ENCODE peak calls at places on chromosomes 3 and 15, in six cellular contexts. One of them, this sample, is unnamed.

GRCh38 chr3:115251509-115251908 is 104.4 kb upstream of the ZBTB20 start:
- DNase-seq in AG09319: no peak
- DNase-seq in mucosa of descending colon: no peak
- DNase-seq in A549: no peak
- DNase-seq in omental fat pad: no peak
- DNase-seq in tibial artery: no peak
- DNase-seq in this sample: no peak

GRCh38 chr15:68436680-68437079 is 4.7 kb upstream of the ITGA11 start:
- DNase-seq in AG09319: no peak
- DNase-seq in mucosa of descending colon: no peak
- DNase-seq in A549: no peak
- DNase-seq in omental fat pad: no peak
- DNase-seq in tibial artery: peak; percentile 19
- DNase-seq in this sample: no peak

GRCh38 chr3:10317311-10317960 is 3.5 kb downstream of the SEC13 start:
- DNase-seq in AG09319: no peak
- DNase-seq in mucosa of descending colon: no peak
- DNase-seq in A549: no peak
- DNase-seq in omental fat pad: peak; percentile 18
- DNase-seq in tibial artery: no peak
- DNase-seq in this sample: no peak

GRCh38 chr15:41332788-41333527 is at the start of gene NUSAP1:
- DNase-seq in AG09319: no peak
- DNase-seq in mucosa of descending colon: no peak
- DNase-seq in A549: peak; percentile 42
- DNase-seq in omental fat pad: no peak
- DNase-seq in tibial artery: peak; percentile 67
- DNase-seq in this sample: no peak

GRCh38 chr3:112653881-112654300 is 12.9 kb upstream of the CCDC80 start:
- DNase-seq in AG09319: no peak
- DNase-seq in mucosa of descending colon: no peak
- DNase-seq in A549: peak; percentile 77
- DNase-seq in omental fat pad: no peak
- DNase-seq in tibial artery: no peak
- DNase-seq in this sample: no peak

GRCh38 chr3:160665784-160666526 is 11.0 kb upstream of the ARL14 start:
- DNase-seq in AG09319: peak; percentile 56
- DNase-seq in mucosa of descending colon: no peak
- DNase-seq in A549: no peak
- DNase-seq in omental fat pad: no peak
- DNase-seq in tibial artery: no peak
- DNase-seq in this sample: no peak

GRCh38 chr3:38805765-38806386 is 10.1 kb downstream of the SCN10A start:
- DNase-seq in AG09319: peak; percentile 28
- DNase-seq in mucosa of descending colon: peak; percentile 39
- DNase-seq in A549: peak; percentile 18
- DNase-seq in omental fat pad: no peak
- DNase-seq in tibial artery: no peak
- DNase-seq in this sample: no peak

GRCh38 chr3:73056365-73057150 is 4.9 kb upstream of the EBLN2 start:
- DNase-seq in AG09319: peak; percentile 23
- DNase-seq in mucosa of descending colon: no peak
- DNase-seq in A549: peak; percentile 12
- DNase-seq in omental fat pad: no peak
- DNase-seq in tibial artery: no peak
- DNase-seq in this sample: no peak

GRCh38 chr15:47422901-47423300 is 294.4 kb upstream of the SEMA6D start:
- DNase-seq in AG09319: no peak
- DNase-seq in mucosa of descending colon: no peak
- DNase-seq in A549: no peak
- DNase-seq in omental fat pad: no peak
- DNase-seq in tibial artery: no peak
- DNase-seq in this sample: no peak

GRCh38 chr15:98676586-98677270 is 28.4 kb downstream of the IGF1R start:
- DNase-seq in AG09319: no peak
- DNase-seq in mucosa of descending colon: no peak
- DNase-seq in A549: no peak
- DNase-seq in omental fat pad: no peak
- DNase-seq in tibial artery: no peak
- DNase-seq in this sample: no peak

GRCh38 chr3:175269394-175269793 is 410.3 kb downstream of the NAALADL2 start:
- DNase-seq in AG09319: no peak
- DNase-seq in mucosa of descending colon: no peak
- DNase-seq in A549: no peak
- DNase-seq in omental fat pad: no peak
- DNase-seq in tibial artery: no peak
- DNase-seq in this sample: no peak

GRCh38 chr3:172595648-172596393 is 72.6 kb upstream of the TNFSF10 start:
- DNase-seq in AG09319: no peak
- DNase-seq in mucosa of descending colon: no peak
- DNase-seq in A549: peak; percentile 45
- DNase-seq in omental fat pad: no peak
- DNase-seq in tibial artery: no peak
- DNase-seq in this sample: no peak

GRCh38 chr3:122560680-122561079 is 3.4 kb downstream of the PARP9 start:
- DNase-seq in AG09319: no peak
- DNase-seq in mucosa of descending colon: no peak
- DNase-seq in A549: peak; percentile 58
- DNase-seq in omental fat pad: no peak
- DNase-seq in tibial artery: no peak
- DNase-seq in this sample: no peak

GRCh38 chr15:59999064-59999377 is 5.1 kb upstream of the FOXB1 start:
- DNase-seq in AG09319: no peak
- DNase-seq in mucosa of descending colon: no peak
- DNase-seq in A549: no peak
- DNase-seq in omental fat pad: no peak
- DNase-seq in tibial artery: no peak
- DNase-seq in this sample: no peak

GRCh38 chr3:23648326-23648964 is 157.3 kb upstream of the UBE2E1 start:
- DNase-seq in AG09319: no peak
- DNase-seq in mucosa of descending colon: no peak
- DNase-seq in A549: no peak
- DNase-seq in omental fat pad: no peak
- DNase-seq in tibial artery: no peak
- DNase-seq in this sample: no peak

GRCh38 chr3:107106316-107106715 is 270.9 kb upstream of the CCDC54 start:
- DNase-seq in AG09319: no peak
- DNase-seq in mucosa of descending colon: no peak
- DNase-seq in A549: peak; percentile 10
- DNase-seq in omental fat pad: no peak
- DNase-seq in tibial artery: no peak
- DNase-seq in this sample: no peak

GRCh38 chr3:35537265-35537664 is 102.1 kb upstream of the ARPP21 start:
- DNase-seq in AG09319: no peak
- DNase-seq in mucosa of descending colon: no peak
- DNase-seq in A549: no peak
- DNase-seq in omental fat pad: no peak
- DNase-seq in tibial artery: no peak
- DNase-seq in this sample: no peak

GRCh38 chr3:118932822-118933558 is 101.7 kb downstream of the IGSF11 start:
- DNase-seq in AG09319: no peak
- DNase-seq in mucosa of descending colon: no peak
- DNase-seq in A549: no peak
- DNase-seq in omental fat pad: no peak
- DNase-seq in tibial artery: no peak
- DNase-seq in this sample: no peak

GRCh38 chr3:62735510-62735909 is 139.7 kb downstream of the CADPS start:
- DNase-seq in AG09319: no peak
- DNase-seq in mucosa of descending colon: no peak
- DNase-seq in A549: no peak
- DNase-seq in omental fat pad: no peak
- DNase-seq in tibial artery: no peak
- DNase-seq in this sample: no peak

GRCh38 chr15:31309893-31310606 is 16.6 kb upstream of the KLF13 start:
- DNase-seq in AG09319: no peak
- DNase-seq in mucosa of descending colon: no peak
- DNase-seq in A549: no peak
- DNase-seq in omental fat pad: no peak
- DNase-seq in tibial artery: no peak
- DNase-seq in this sample: no peak
- TF ChIP-seq CTCF in AG09319: no peak
- TF ChIP-seq CTCF in mucosa of descending colon: no peak
- TF ChIP-seq CTCF in A549: no peak
- TF ChIP-seq CTCF in omental fat pad: no peak
- TF ChIP-seq CTCF in tibial artery: no peak
- TF ChIP-seq CTCF in this sample: no peak

DNA sequence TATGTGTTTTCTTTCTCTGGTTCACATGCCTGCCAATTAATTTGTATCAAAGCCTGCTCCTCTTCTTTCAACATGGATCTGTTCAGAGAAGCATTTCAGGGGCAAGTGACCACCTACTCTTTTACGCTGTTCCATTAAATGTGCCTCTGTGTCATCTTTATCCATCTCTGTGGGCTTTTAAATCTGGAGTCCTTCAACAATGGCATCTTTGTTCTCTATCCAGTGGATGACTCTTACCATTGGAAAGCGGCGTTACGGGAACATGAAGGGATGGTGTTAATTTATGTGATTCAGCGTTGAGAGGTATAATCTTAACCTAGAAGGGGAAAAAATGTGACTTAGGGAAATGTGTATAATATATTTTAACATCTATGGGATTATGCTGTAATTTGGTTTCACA is 92.8 kb upstream of the CFAP20DC start:
- DNase-seq in AG09319: no peak
- DNase-seq in mucosa of descending colon: no peak
- DNase-seq in A549: no peak
- DNase-seq in omental fat pad: no peak
- DNase-seq in tibial artery: no peak
- DNase-seq in this sample: no peak
- TF ChIP-seq CTCF in AG09319: no peak
- TF ChIP-seq CTCF in mucosa of descending colon: no peak
- TF ChIP-seq CTCF in A549: no peak
- TF ChIP-seq CTCF in omental fat pad: no peak
- TF ChIP-seq CTCF in tibial artery: no peak
- TF ChIP-seq CTCF in this sample: no peak

GRCh38 chr3:47803478-47804025 is 614 bp downstream of the DHX30 start:
- DNase-seq in AG09319: no peak
- DNase-seq in mucosa of descending colon: no peak
- DNase-seq in A549: no peak
- DNase-seq in omental fat pad: no peak
- DNase-seq in tibial artery: no peak
- DNase-seq in this sample: no peak

GRCh38 chr3:47794585-47794984 is 8.4 kb upstream of the DHX30 start:
- DNase-seq in AG09319: no peak
- DNase-seq in mucosa of descending colon: no peak
- DNase-seq in A549: no peak
- DNase-seq in omental fat pad: no peak
- DNase-seq in tibial artery: no peak
- DNase-seq in this sample: no peak

GRCh38 chr3:47804571-47804970 is 1.6 kb downstream of the DHX30 start:
- DNase-seq in AG09319: no peak
- DNase-seq in mucosa of descending colon: no peak
- DNase-seq in A549: no peak
- DNase-seq in omental fat pad: no peak
- DNase-seq in tibial artery: no peak
- DNase-seq in this sample: no peak

GRCh38 chr3:47802734-47803477 is at the start of gene DHX30:
- DNase-seq in AG09319: no peak
- DNase-seq in mucosa of descending colon: peak; percentile 92
- DNase-seq in A549: peak; percentile 55
- DNase-seq in omental fat pad: peak; percentile 58
- DNase-seq in tibial artery: peak; percentile 92
- DNase-seq in this sample: peak; percentile 61

DNA sequence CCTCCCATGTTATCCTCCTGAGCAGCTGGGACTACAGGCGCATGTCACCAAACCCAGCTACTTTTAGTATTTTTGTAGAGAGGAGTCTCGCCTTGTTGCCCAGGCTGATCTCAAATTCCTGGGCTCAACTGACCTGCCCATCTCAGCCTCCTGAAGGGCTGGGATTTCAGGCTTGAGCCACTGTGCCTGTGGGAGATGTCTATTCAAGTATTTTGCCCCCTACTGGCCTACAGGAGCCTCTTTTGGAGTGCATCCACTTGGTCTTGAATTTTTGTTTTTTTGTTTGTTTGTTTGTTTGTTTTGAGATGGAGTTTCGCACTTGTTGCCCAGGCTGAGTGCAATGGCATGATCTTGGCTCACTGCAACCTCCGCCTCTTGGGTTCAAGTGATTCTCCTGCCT is 3.2 kb upstream of the DHX30 start:
- DNase-seq in AG09319: no peak
- DNase-seq in mucosa of descending colon: no peak
- DNase-seq in A549: no peak
- DNase-seq in omental fat pad: no peak
- DNase-seq in tibial artery: no peak
- DNase-seq in this sample: no peak
- TF ChIP-seq CTCF in AG09319: peak; percentile 13
- TF ChIP-seq CTCF in mucosa of descending colon: no peak
- TF ChIP-seq CTCF in A549: no peak
- TF ChIP-seq CTCF in omental fat pad: no peak
- TF ChIP-seq CTCF in tibial artery: no peak
- TF ChIP-seq CTCF in this sample: no peak

GRCh38 chr15:75030424-75030823 is 7.0 kb downstream of the PPCDC start:
- DNase-seq in AG09319: no peak
- DNase-seq in mucosa of descending colon: no peak
- DNase-seq in A549: no peak
- DNase-seq in omental fat pad: no peak
- DNase-seq in tibial artery: no peak
- DNase-seq in this sample: no peak
- TF ChIP-seq CTCF in AG09319: no peak
- TF ChIP-seq CTCF in mucosa of descending colon: no peak
- TF ChIP-seq CTCF in A549: no peak
- TF ChIP-seq CTCF in omental fat pad: no peak
- TF ChIP-seq CTCF in tibial artery: no peak
- TF ChIP-seq CTCF in this sample: no peak

GRCh38 chr15:101664303-101664913 is 12.2 kb upstream of the TM2D3 start:
- DNase-seq in AG09319: no peak
- DNase-seq in mucosa of descending colon: no peak
- DNase-seq in A549: peak; percentile 54
- DNase-seq in omental fat pad: no peak
- DNase-seq in tibial artery: no peak
- DNase-seq in this sample: no peak
- TF ChIP-seq CTCF in AG09319: peak; percentile 17
- TF ChIP-seq CTCF in mucosa of descending colon: no peak
- TF ChIP-seq CTCF in A549: peak; percentile 65
- TF ChIP-seq CTCF in omental fat pad: no peak
- TF ChIP-seq CTCF in tibial artery: no peak
- TF ChIP-seq CTCF in this sample: no peak